ENCODE peak calls at places on chromosomes 2 and 18, in nine cellular contexts. D is heart right ventricle, Y is heart left ventricle, K is aorta, C is H9, O is lower lobe of right lung, V is GM23248, L is left lung, B is colonic mucosa. W is an unnamed sample.

GRCh38 chr2:240319855-240320560 is 115.5 kb upstream of the GPC1 start:
- DNase-seq in D (no peak), B (no peak), K (peak; percentile 64), C (no peak), V (peak; percentile 98), L (peak; percentile 73), Y (peak; percentile 83), O (no peak), W (peak; percentile 84)

GRCh38 chr2:105854972-105855371 is 110.3 kb downstream of the NCK2 start:
- DNase-seq in D (no peak), O (no peak), K (no peak), C (no peak), L (no peak), B (no peak), V (no peak), Y (no peak), W (no peak)

GRCh38 chr2:179263460-179264237 is 983 bp downstream of the SESTD1 start:
- DNase-seq in Y (peak; percentile 63), D (peak; percentile 59), B (peak; percentile 60), V (peak; percentile 68), K (peak; percentile 73), C (no peak), O (peak; percentile 78), L (peak; percentile 91), W (peak; percentile 87)

GRCh38 chr2:228518-229278 is 35.1 kb downstream of the SH3YL1 start:
- DNase-seq in O (no peak), D (no peak), C (no peak), K (no peak), L (no peak), B (no peak), V (no peak), Y (no peak), W (no peak)

GRCh38 chr2:127657232-127657595 is 11.3 kb downstream of the GPR17 start:
- DNase-seq in B (no peak), D (peak; percentile 17), Y (peak; percentile 28), C (no peak), L (peak; percentile 61), K (peak; percentile 37), V (no peak), O (peak; percentile 41), W (peak; percentile 55)

GRCh38 chr2:31318360-31319336 is 84.7 kb downstream of the EHD3 start:
- DNase-seq in B (peak; percentile 22), Y (peak; percentile 48), K (peak; percentile 50), O (peak; percentile 46), C (no peak), L (peak; percentile 81), D (peak; percentile 37), V (peak; percentile 88), W (no peak)

GRCh38 chr2:127084611-127085031 is 22.3 kb downstream of the BIN1 start:
- DNase-seq in L (no peak), C (no peak), B (no peak), O (no peak), D (no peak), Y (no peak), V (peak; percentile 47), K (no peak), W (no peak)

GRCh38 chr2:54259413-54260240 is 3.6 kb upstream of the TSPYL6 start:
- DNase-seq in L (no peak), Y (no peak), B (no peak), K (no peak), C (no peak), V (no peak), O (no peak), D (no peak), W (no peak)

GRCh38 chr18:59140287-59140885 is 702 bp downstream of the SEC11C start:
- DNase-seq in D (no peak), K (no peak), B (peak; percentile 30), O (no peak), L (no peak), Y (no peak), C (peak; percentile 55), V (peak; percentile 61), W (no peak)

GRCh38 chr2:70099270-70099669 is 12.0 kb downstream of the PCBP1 start:
- DNase-seq in V (no peak), K (no peak), B (no peak), O (no peak), C (no peak), D (no peak), L (no peak), Y (no peak), W (no peak)

GRCh38 chr2:8643238-8643995 is 38.4 kb upstream of the ID2 start:
- DNase-seq in B (no peak), O (no peak), C (no peak), L (no peak), V (no peak), K (no peak), Y (no peak), D (no peak), W (no peak)

GRCh38 chr2:8640498-8640897 is 41.4 kb upstream of the ID2 start:
- DNase-seq in V (no peak), O (no peak), Y (no peak), L (no peak), B (no peak), D (no peak), K (no peak), C (no peak), W (no peak)

GRCh38 chr2:8642332-8643078 is 39.4 kb upstream of the ID2 start:
- DNase-seq in L (no peak), O (peak; percentile 14), B (no peak), D (no peak), Y (no peak), V (no peak), C (no peak), K (no peak), W (no peak)

GRCh38 chr2:8639122-8639635 is 42.7 kb upstream of the ID2 start:
- DNase-seq in Y (no peak), B (no peak), L (no peak), C (no peak), K (no peak), O (no peak), D (no peak), V (no peak), W (no peak)

GRCh38 chr2:8641516-8641915 is 40.3 kb upstream of the ID2 start:
- DNase-seq in Y (no peak), O (no peak), C (no peak), V (no peak), K (no peak), L (no peak), D (no peak), B (no peak), W (no peak)
- H3K27ac ChIP-seq in Y (no peak overlapping the region), O (no peak overlapping the region), C (no peak overlapping the region), V (no peak overlapping the region), K (no peak overlapping the region), L (no peak overlapping the region), D (no peak overlapping the region), B (no peak overlapping the region), W (no peak overlapping the region)

DNA sequence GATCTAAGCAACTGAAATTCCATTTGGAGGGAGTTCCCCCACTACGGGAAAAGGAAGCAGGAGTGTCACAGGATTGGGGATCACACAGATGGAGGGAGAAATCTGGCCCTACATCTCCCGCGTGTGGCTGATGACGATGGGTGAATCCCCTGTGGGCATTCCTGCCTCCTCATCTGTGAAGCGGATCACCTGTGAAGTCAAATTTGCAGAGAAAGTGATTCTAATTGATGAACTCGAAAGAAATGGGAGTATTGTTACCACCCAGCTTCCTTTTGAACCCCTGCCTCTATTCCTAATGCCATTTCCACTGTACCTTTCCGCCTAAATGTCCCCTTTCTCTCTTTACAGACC is 92.0 kb downstream of the CMPK2 start:
- DNase-seq in D (no peak), L (no peak), Y (no peak), B (no peak), O (no peak), V (no peak), C (no peak), K (no peak), W (no peak)
- H3K27ac ChIP-seq in D (no peak overlapping the region), L (no peak overlapping the region), Y (no peak overlapping the region), B (no peak overlapping the region), O (no peak overlapping the region), V (no peak overlapping the region), C (no peak overlapping the region), K (no peak overlapping the region), W (no peak overlapping the region)

GRCh38 chr2:222701709-222702108 is 30.3 kb downstream of the MOGAT1 start:
- DNase-seq in V (no peak), K (no peak), Y (no peak), L (no peak), O (no peak), C (no peak), B (no peak), D (no peak), W (no peak)
- H3K27ac ChIP-seq in V (no peak overlapping the region), K (no peak overlapping the region), Y (no peak overlapping the region), L (no peak overlapping the region), O (no peak overlapping the region), C (no peak overlapping the region), B (no peak overlapping the region), D (no peak overlapping the region), W (no peak overlapping the region)

GRCh38 chr2:223762853-223763252 is 74.5 kb downstream of the AP1S3 start:
- DNase-seq in V (no peak), Y (no peak), K (no peak), D (no peak), L (no peak), B (no peak), O (no peak), C (no peak), W (no peak)

GRCh38 chr2:223759569-223760430 is 77.6 kb downstream of the AP1S3 start:
- DNase-seq in C (no peak), Y (no peak), K (no peak), L (no peak), O (no peak), B (no peak), V (peak; percentile 57), D (no peak), W (no peak)

GRCh38 chr2:223753940-223754339 is 83.4 kb downstream of the AP1S3 start:
- DNase-seq in B (no peak), C (no peak), Y (no peak), V (no peak), K (no peak), O (no peak), D (no peak), L (no peak), W (no peak)

GRCh38 chr2:223760838-223761502 is 76.4 kb downstream of the AP1S3 start:
- DNase-seq in C (peak; percentile 47), D (no peak), V (peak; percentile 96), Y (no peak), B (peak; percentile 22), L (peak; percentile 77), O (no peak), K (peak; percentile 68), W (peak; percentile 89)

GRCh38 chr2:223758131-223758840 is 79.1 kb downstream of the AP1S3 start:
- DNase-seq in L (no peak), C (no peak), O (no peak), K (no peak), Y (no peak), V (no peak), B (no peak), D (no peak), W (no peak)
- H3K27ac ChIP-seq in L (no peak overlapping the region), C (no peak overlapping the region), O (no peak overlapping the region), K (no peak overlapping the region), Y (no peak overlapping the region), V (no peak overlapping the region), B (no peak overlapping the region), D (no peak overlapping the region), W (no peak overlapping the region)